ENCODE peak calls at places on chromosome 6, in five cellular contexts. X is IMR-90, Z is mesendoderm, U is neuronal stem cell, M is H1. O is an unnamed sample.

GRCh38 chr6:42781811-42782688 is at the start of gene BICRAL:
- DNase-seq in X (peak), Z (peak), U (peak), M (peak), O (no peak)

GRCh38 chr6:100490065-100490464 is 25.3 kb upstream of the SIM1 start:
- DNase-seq in X (no peak), Z (no peak), U (no peak), M (no peak), O (no peak)

GRCh38 chr6:26200918-26201721 is 113.9 kb downstream of the HFE start:
- DNase-seq in X (no peak), Z (peak), U (peak), M (no peak), O (no peak)

GRCh38 chr6:108592371-108593337 is 31.9 kb downstream of the FOXO3 start:
- DNase-seq in X (peak), Z (peak), U (no peak), M (no peak), O (peak)

GRCh38 chr6:57267586-57268293 is 45.6 kb upstream of the RAB23 start:
- DNase-seq in X (peak), Z (peak), U (no peak), M (peak), O (peak)

GRCh38 chr6:170039156-170040114 is 251.4 kb downstream of the DLL1 start:
- DNase-seq in X (no peak), Z (no peak), U (no peak), M (no peak), O (no peak)

GRCh38 chr6:121651420-121651819 is 216.0 kb downstream of the GJA1 start:
- DNase-seq in X (peak), Z (no peak), U (no peak), M (no peak), O (no peak)

GRCh38 chr6:163199371-163199770 is 215.1 kb upstream of the QKI start:
- DNase-seq in X (no peak), Z (peak), U (no peak), M (no peak), O (peak)

GRCh38 chr6:133130863-133131262 is 110.3 kb upstream of the EYA4 start:
- DNase-seq in X (peak), Z (peak), U (no peak), M (no peak), O (peak)

GRCh38 chr6:155349129-155349528 is 34.8 kb upstream of the TFB1M start:
- DNase-seq in X (peak), Z (no peak), U (no peak), M (no peak), O (peak)

GRCh38 chr6:158928068-158928467 is 71.9 kb downstream of the RSPH3 start:
- DNase-seq in X (no peak), Z (no peak), U (no peak), M (no peak), O (no peak)

GRCh38 chr6:130366011-130366963 is at the start of gene TMEM200A:
- DNase-seq in X (peak), Z (peak), U (peak), M (peak), O (peak)

GRCh38 chr6:46876126-46876525 is 45.6 kb downstream of the ADGRF5 start:
- DNase-seq in X (no peak), Z (peak), U (no peak), M (peak), O (peak)

GRCh38 chr6:144064831-144065668 is 30.3 kb downstream of the SF3B5 start:
- DNase-seq in X (no peak), Z (no peak), U (peak), M (no peak), O (no peak)

GRCh38 chr6:130020106-130020851 is 1.9 kb downstream of the L3MBTL3 start:
- DNase-seq in X (no peak), Z (peak), U (peak), M (peak), O (peak)

GRCh38 chr6:162085561-162085960 is 642.0 kb downstream of the PRKN start:
- DNase-seq in X (no peak), Z (no peak), U (no peak), M (no peak), O (no peak)

GRCh38 chr6:156395276-156395675 is 381.9 kb upstream of the ARID1B start:
- DNase-seq in X (no peak), Z (no peak), U (no peak), M (no peak), O (no peak)

GRCh38 chr6:85561750-85562357 is 31.8 kb downstream of the SNX14 start:
- DNase-seq in X (peak), Z (no peak), U (no peak), M (no peak), O (no peak)

GRCh38 chr6:54053893-54054391 is 57.3 kb upstream of the MLIP start:
- DNase-seq in X (peak), Z (peak), U (no peak), M (no peak), O (peak)

GRCh38 chr6:45423111-45423900 is 45.6 kb upstream of the SUPT3H start:
- DNase-seq in X (no peak), Z (peak), U (peak), M (peak), O (no peak)

GRCh38 chr6:69019832-69020231 is 384.8 kb downstream of the ADGRB3 start:
- DNase-seq in X (peak), Z (peak), U (no peak), M (no peak), O (peak)

GRCh38 chr6:139983555-139984276 is 609.3 kb upstream of the CITED2 start:
- DNase-seq in X (peak), Z (no peak), U (no peak), M (no peak), O (peak)

GRCh38 chr6:166910601-166911000 is 45.7 kb downstream of the RNASET2 start:
- DNase-seq in X (peak), Z (no peak), U (no peak), M (no peak), O (no peak)

GRCh38 chr6:90610291-90610670 is 23.4 kb upstream of the MAP3K7 start:
- DNase-seq in X (no peak), Z (peak), U (peak), M (peak), O (no peak)

GRCh38 chr6:170254315-170255213 is 36.3 kb downstream of the DLL1 start:
- DNase-seq in X (no peak), Z (no peak), U (no peak), M (no peak), O (no peak)

GRCh38 chr6:45310118-45310788 is 17.9 kb upstream of the RUNX2 start:
- DNase-seq in X (no peak), Z (peak), U (no peak), M (no peak), O (no peak)

GRCh38 chr6:14339711-14340590 is 222.4 kb downstream of the CD83 start:
- DNase-seq in X (no peak), Z (no peak), U (no peak), M (no peak), O (no peak)

GRCh38 chr6:30749554-30750378 is 5.4 kb upstream of the IER3 start:
- DNase-seq in X (no peak), Z (no peak), U (no peak), M (no peak), O (no peak)

GRCh38 chr6:71349976-71350615 is 61.5 kb downstream of the OGFRL1 start:
- DNase-seq in X (peak), Z (no peak), U (no peak), M (no peak), O (no peak)

GRCh38 chr6:107318100-107318736 is 141.1 kb downstream of the PDSS2 start:
- DNase-seq in X (peak), Z (peak), U (peak), M (peak), O (peak)

GRCh38 chr6:11938285-11938890 is 73.7 kb upstream of the HIVEP1 start:
- DNase-seq in X (no peak), Z (peak), U (no peak), M (no peak), O (peak)

GRCh38 chr6:125231133-125231532 is 70.6 kb downstream of the HDDC2 start:
- DNase-seq in X (no peak), Z (no peak), U (no peak), M (no peak), O (no peak)

GRCh38 chr6:138809677-138810076 is 13.8 kb downstream of the ECT2L start:
- DNase-seq in X (no peak), Z (no peak), U (no peak), M (no peak), O (no peak)

GRCh38 chr6:166301611-166302529 is 6.3 kb downstream of the PRR18 start:
- DNase-seq in X (no peak), Z (no peak), U (no peak), M (no peak), O (peak)

GRCh38 chr6:157712585-157713295 is 110.3 kb upstream of the SNX9 start:
- DNase-seq in X (no peak), Z (no peak), U (no peak), M (no peak), O (no peak)

GRCh38 chr6:159217595-159218275 is 48.5 kb downstream of the FNDC1 start:
- DNase-seq in X (peak), Z (peak), U (no peak), M (peak), O (peak)

GRCh38 chr6:6287415-6287814 is 33.0 kb downstream of the F13A1 start:
- DNase-seq in X (no peak), Z (no peak), U (no peak), M (no peak), O (no peak)
- H3K4me3 ChIP-seq in X (no peak), Z (no peak), U (no peak), M (no peak), O (no peak)

DNA sequence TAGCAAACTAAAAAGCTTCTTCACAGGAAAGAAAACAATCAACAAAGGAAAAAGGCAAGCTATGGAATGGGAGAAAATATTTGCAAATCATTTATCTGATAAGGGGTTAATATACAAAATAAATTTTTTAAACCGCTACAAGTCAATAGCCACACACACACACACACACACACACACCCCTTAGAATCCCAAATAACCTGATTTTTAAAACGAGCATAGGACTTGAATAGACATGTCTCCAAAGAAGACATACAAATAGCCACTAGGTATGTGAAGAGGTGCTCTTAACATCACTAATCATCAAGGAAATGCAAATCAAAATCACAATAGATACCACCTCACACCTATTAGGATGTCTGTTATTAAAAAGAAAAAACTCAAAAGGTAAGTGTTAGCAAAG is 187.7 kb downstream of the TRIM27 start:
- DNase-seq in X (no peak), Z (no peak), U (no peak), M (no peak), O (no peak)
- H2AK5ac ChIP-seq in X (no peak), Z (no peak), U (no peak), M (no peak), O (no peak)

GRCh38 chr6:134178230-134179044 is 126.0 kb upstream of the SLC2A12 start:
- DNase-seq in X (peak), Z (peak), U (peak), M (peak), O (peak)
- H3K4me3 ChIP-seq in X (peak), Z (no peak), U (peak), M (peak), O (peak)

GRCh38 chr6:49464691-49465090 is 1.5 kb downstream of the CENPQ start:
- DNase-seq in X (no peak), Z (no peak), U (no peak), M (no peak), O (no peak)

GRCh38 chr6:49463612-49463967 is 420 bp downstream of the CENPQ start:
- DNase-seq in X (no peak), Z (no peak), U (no peak), M (peak), O (peak)

GRCh38 chr6:49462599-49462926 is 490 bp downstream of the MMUT start:
- DNase-seq in X (no peak), Z (no peak), U (no peak), M (no peak), O (no peak)

GRCh38 chr6:49462071-49462470 is 982 bp downstream of the MMUT start:
- DNase-seq in X (peak), Z (no peak), U (no peak), M (no peak), O (no peak)

GRCh38 chr6:49462927-49463611 is at the start of the genes CENPQ and MMUT:
- DNase-seq in X (peak), Z (peak), U (peak), M (peak), O (peak)
- H2AK5ac ChIP-seq in X (peak), Z (no peak), U (no peak), M (peak), O (no peak)

DNA sequence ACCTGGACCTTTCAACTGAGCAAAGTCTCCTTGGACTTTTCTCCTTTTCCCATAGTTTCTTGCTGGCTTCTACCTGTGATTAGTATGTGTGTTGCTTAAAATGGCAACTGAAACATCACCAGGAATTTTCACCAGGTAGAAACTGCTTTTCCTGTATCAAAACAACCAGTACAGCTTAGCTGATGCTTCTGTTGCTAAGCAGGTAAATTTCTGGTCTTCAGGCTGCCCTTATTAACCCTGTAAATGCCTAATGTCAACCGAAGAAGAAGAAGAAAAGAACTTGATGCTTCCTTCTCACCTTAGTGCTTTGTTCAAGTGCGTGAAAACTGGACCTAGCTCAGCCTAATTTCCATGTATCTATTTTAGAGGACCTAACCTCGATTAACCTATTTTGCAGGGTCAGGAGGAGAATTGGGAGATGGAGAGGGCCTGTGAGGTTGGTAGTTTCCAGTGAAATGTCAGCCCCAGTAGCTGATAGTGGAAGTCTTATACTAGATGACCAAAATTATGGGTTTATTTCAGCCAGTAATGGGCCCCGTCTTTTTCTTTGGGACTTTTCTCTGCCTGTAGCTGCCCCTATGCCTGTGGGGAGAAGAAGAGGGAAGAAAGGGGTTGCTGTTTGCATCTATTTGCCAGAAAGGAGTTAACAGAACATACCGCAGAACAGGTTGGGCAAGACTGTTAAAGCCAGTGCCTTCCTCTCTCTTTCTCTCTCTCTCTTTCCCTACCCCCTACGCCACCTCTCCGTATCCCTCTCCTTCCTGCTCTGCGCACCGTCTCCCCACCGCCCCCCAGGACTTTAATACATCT is 37.7 kb downstream of the RREB1 start:
- DNase-seq in X (no peak), Z (peak), U (no peak), M (no peak), O (no peak)
- H3K4me3 ChIP-seq in X (no peak), Z (no peak), U (no peak), M (peak), O (peak)

GRCh38 chr6:17871169-17871479 is 116.3 kb downstream of the KIF13A start:
- DNase-seq in X (no peak), Z (no peak), U (no peak), M (no peak), O (no peak)

GRCh38 chr6:17870302-17871168 is 116.9 kb downstream of the KIF13A start:
- DNase-seq in X (no peak), Z (no peak), U (no peak), M (no peak), O (no peak)

GRCh38 chr6:17874753-17875152 is 112.7 kb downstream of the KIF13A start:
- DNase-seq in X (no peak), Z (no peak), U (no peak), M (no peak), O (no peak)

GRCh38 chr6:17871836-17872235 is 115.6 kb downstream of the KIF13A start:
- DNase-seq in X (no peak), Z (no peak), U (no peak), M (no peak), O (no peak)

DNA sequence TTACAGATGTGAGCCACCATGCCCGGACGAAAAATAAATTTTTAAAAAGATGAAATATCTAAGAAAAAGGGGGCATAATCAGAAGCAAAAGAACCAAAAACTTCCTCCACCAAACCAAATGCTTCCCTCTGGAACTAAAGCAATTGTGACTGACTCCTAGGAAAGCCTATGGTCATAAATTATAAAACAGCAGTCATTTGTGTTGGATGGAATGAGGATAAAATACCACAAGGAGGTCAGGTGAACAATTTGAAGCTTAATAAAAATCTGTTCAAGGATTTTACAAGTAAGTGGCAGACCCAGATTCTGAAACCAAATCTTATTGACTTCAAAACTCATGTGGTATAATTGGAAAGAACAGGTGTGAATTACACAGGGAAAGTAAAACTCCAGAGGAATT is 114.5 kb downstream of the KIF13A start:
- DNase-seq in X (no peak), Z (no peak), U (no peak), M (no peak), O (no peak)
- H2AK5ac ChIP-seq in X (no peak), Z (no peak), U (no peak), M (no peak), O (no peak)

GRCh38 chr6:25007269-25007699 is 71.5 kb upstream of the RIPOR2 start:
- DNase-seq in X (no peak), Z (no peak), U (no peak), M (no peak), O (no peak)
- H3K4me3 ChIP-seq in X (no peak), Z (no peak), U (no peak), M (no peak), O (no peak)

DNA sequence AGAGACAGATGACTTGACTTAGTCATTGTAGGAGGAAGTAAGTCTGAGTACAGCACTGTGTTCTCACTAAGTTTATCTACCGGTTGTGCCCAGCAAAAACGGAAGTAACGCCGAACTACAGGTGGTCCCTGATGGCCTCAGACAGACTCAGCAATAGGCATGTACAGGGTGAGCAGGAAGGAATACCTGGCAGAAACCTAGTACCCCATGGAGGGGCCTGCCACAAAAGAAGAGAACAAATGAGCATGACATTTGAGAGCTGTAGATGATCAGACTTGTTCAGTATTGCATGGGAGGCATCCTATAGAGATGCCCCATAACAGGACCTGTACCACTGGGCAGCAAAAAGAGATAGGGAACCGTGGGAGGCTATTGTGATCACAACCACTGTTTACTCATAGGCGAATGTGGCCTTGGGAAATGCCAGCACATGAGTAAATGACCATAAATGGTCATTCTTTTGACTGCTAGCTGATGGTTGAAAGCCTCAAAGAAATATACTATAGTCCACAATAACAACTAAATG is 106.4 kb upstream of the TAB2 start:
- DNase-seq in X (peak), Z (no peak), U (no peak), M (no peak), O (no peak)
- H2AK5ac ChIP-seq in X (peak), Z (no peak), U (no peak), M (no peak), O (peak)

GRCh38 chr6:37272834-37273566 is 15.1 kb upstream of the TMEM217 start:
- DNase-seq in X (no peak), Z (no peak), U (no peak), M (no peak), O (no peak)
- H3K4me3 ChIP-seq in X (no peak), Z (no peak), U (no peak), M (no peak), O (no peak)

O was measured in trophoblast cell.